ENCODE peak calls at places on chromosomes 5 and 9, in six cellular contexts. K is effector memory CD4-positive, alpha-beta T cell; I is naive thymus-derived CD8-positive, alpha-beta T cell; J is NCI-H1930; D is PC-3; Y is activated naive CD4-positive, alpha-beta T cell treated with anti-CD3 and anti-CD28 coated beads for 36 hours. T is an unnamed sample.

GRCh38 chr9:134837529-134837928 is 43.1 kb upstream of the FCN2 start:
- DNase-seq in K (no peak), I (no peak), J (no peak), D (no peak), Y (no peak), T (no peak)

GRCh38 chr5:34469971-34470370 is 186.2 kb upstream of the RAI14 start:
- DNase-seq in K (no peak), I (no peak), J (no peak), D (no peak), Y (no peak), T (no peak)

GRCh38 chr5:9265391-9266287 is 280.2 kb downstream of the SEMA5A start:
- DNase-seq in K (no peak), I (no peak), J (no peak), D (peak; percentile 84), Y (no peak), T (no peak)

GRCh38 chr5:160548949-160549665 is 127.5 kb downstream of the PTTG1 start:
- DNase-seq in K (no peak), I (no peak), J (no peak), D (no peak), Y (no peak), T (no peak)

GRCh38 chr5:78927657-78928282 is 57.3 kb downstream of the ARSB start:
- DNase-seq in K (no peak), I (no peak), J (no peak), D (peak; percentile 36), Y (no peak), T (no peak)

GRCh38 chr5:100777680-100778281 is 125.3 kb downstream of the ST8SIA4 start:
- DNase-seq in K (no peak), I (no peak), J (no peak), D (peak; percentile 88), Y (peak; percentile 56), T (no peak)

GRCh38 chr5:78533356-78533755 is 115.2 kb downstream of the LHFPL2 start:
- DNase-seq in K (no peak), I (no peak), J (no peak), D (peak; percentile 49), Y (no peak), T (no peak)

GRCh38 chr9:91036826-91037510 is 235.3 kb downstream of the SYK start:
- DNase-seq in K (peak; percentile 13), I (peak; percentile 46), J (no peak), D (peak; percentile 85), Y (peak; percentile 87), T (peak; percentile 90)

GRCh38 chr5:56060276-56061110 is 65.7 kb upstream of the IL6ST start:
- DNase-seq in K (no peak), I (peak; percentile 46), J (no peak), D (no peak), Y (peak; percentile 75), T (no peak)

GRCh38 chr9:75168270-75169185 is 80.2 kb downstream of the OSTF1 start:
- DNase-seq in K (no peak), I (no peak), J (no peak), D (peak; percentile 33), Y (no peak), T (no peak)

GRCh38 chr9:121835581-121836381 is 184.3 kb downstream of the DAB2IP start:
- DNase-seq in K (no peak), I (no peak), J (no peak), D (no peak), Y (no peak), T (peak; percentile 11)

GRCh38 chr5:31172881-31173280 is 20.6 kb upstream of the CDH6 start:
- DNase-seq in K (no peak), I (no peak), J (no peak), D (no peak), Y (no peak), T (no peak)

GRCh38 chr5:78482948-78483347 is 122.5 kb downstream of the SCAMP1 start:
- DNase-seq in K (no peak), I (no peak), J (no peak), D (no peak), Y (no peak), T (no peak)

GRCh38 chr5:176700239-176700847 is 53.1 kb downstream of the TSPAN17 start:
- DNase-seq in K (no peak), I (no peak), J (no peak), D (peak; percentile 52), Y (peak; percentile 42), T (no peak)

GRCh38 chr5:137442660-137443059 is 56.5 kb downstream of the SPOCK1 start:
- DNase-seq in K (no peak), I (no peak), J (no peak), D (no peak), Y (no peak), T (no peak)

GRCh38 chr5:95842955-95843544 is 20.5 kb upstream of the GLRX start:
- DNase-seq in K (peak; percentile 48), I (peak; percentile 38), J (no peak), D (peak; percentile 62), Y (peak; percentile 84), T (peak; percentile 75)

GRCh38 chr5:178284095-178284675 is 51.6 kb upstream of the PHYKPL start:
- DNase-seq in K (no peak), I (no peak), J (no peak), D (peak; percentile 73), Y (peak; percentile 31), T (no peak)

GRCh38 chr9:126327750-126328120 is 1.1 kb downstream of the MVB12B start:
- DNase-seq in K (no peak), I (no peak), J (no peak), D (no peak), Y (no peak), T (peak; percentile 35)

GRCh38 chr5:170107674-170108073 is 2.0 kb downstream of the FOXI1 start:
- DNase-seq in K (no peak), I (no peak), J (no peak), D (no peak), Y (no peak), T (no peak)

T was measured in right lobe of liver.